ENCODE peak calls at places on chromosomes 3 and 15, in nine cellular contexts. One of them, this sample, is unnamed.

GRCh38 chr3:47004369-47005211 is 25.1 kb downstream of the NBEAL2 start:
- DNase-seq in stimulated activated CD4-positive, alpha-beta T cell treated with anti-CD3 and anti-CD28 coated beads, Interleukin-1b, Interleukin-23, amount 100 ng/mL, for 48 hours: peak; percentile 3
- DNase-seq in NCI-H1105 treated with DMSO at 0.1 percent for 48 hours: no peak
- DNase-seq in activated CD4-positive, alpha-beta memory T cell treated with anti-CD3 and anti-CD28 coated beads for 36 hours: no peak
- DNase-seq in AG04450: no peak
- DNase-seq in psoas muscle: peak; percentile 47
- DNase-seq in MV-4-11: no peak
- DNase-seq in cardiac muscle cell: no peak
- DNase-seq in NCI-H1092 treated with DMSO at 0.1 percent for 48 hours: no peak
- DNase-seq in this sample: no peak

GRCh38 chr3:67048716-67049076 is 50.6 kb downstream of the KBTBD8 start:
- DNase-seq in MV-4-11: no peak
- DNase-seq in NCI-H1105 treated with DMSO at 0.1 percent for 48 hours: peak; percentile 44
- DNase-seq in stimulated activated CD4-positive, alpha-beta T cell treated with anti-CD3 and anti-CD28 coated beads, Interleukin-1b, Interleukin-23, amount 100 ng/mL, for 48 hours: no peak
- DNase-seq in NCI-H1092 treated with DMSO at 0.1 percent for 48 hours: no peak
- DNase-seq in psoas muscle: no peak
- DNase-seq in AG04450: no peak
- DNase-seq in cardiac muscle cell: no peak
- DNase-seq in activated CD4-positive, alpha-beta memory T cell treated with anti-CD3 and anti-CD28 coated beads for 36 hours: no peak
- DNase-seq in this sample: no peak

GRCh38 chr3:131217296-131217741 is 164.3 kb upstream of the NUDT16 start:
- DNase-seq in AG04450: no peak
- DNase-seq in NCI-H1105 treated with DMSO at 0.1 percent for 48 hours: peak; percentile 9
- DNase-seq in psoas muscle: no peak
- DNase-seq in cardiac muscle cell: peak; percentile 71
- DNase-seq in stimulated activated CD4-positive, alpha-beta T cell treated with anti-CD3 and anti-CD28 coated beads, Interleukin-1b, Interleukin-23, amount 100 ng/mL, for 48 hours: no peak
- DNase-seq in activated CD4-positive, alpha-beta memory T cell treated with anti-CD3 and anti-CD28 coated beads for 36 hours: no peak
- DNase-seq in MV-4-11: no peak
- DNase-seq in NCI-H1092 treated with DMSO at 0.1 percent for 48 hours: no peak
- DNase-seq in this sample: no peak

GRCh38 chr15:55907797-55908196 is 85.6 kb downstream of the NEDD4 start:
- DNase-seq in MV-4-11: no peak
- DNase-seq in activated CD4-positive, alpha-beta memory T cell treated with anti-CD3 and anti-CD28 coated beads for 36 hours: no peak
- DNase-seq in psoas muscle: no peak
- DNase-seq in stimulated activated CD4-positive, alpha-beta T cell treated with anti-CD3 and anti-CD28 coated beads, Interleukin-1b, Interleukin-23, amount 100 ng/mL, for 48 hours: no peak
- DNase-seq in cardiac muscle cell: peak; percentile 87
- DNase-seq in NCI-H1092 treated with DMSO at 0.1 percent for 48 hours: no peak
- DNase-seq in AG04450: peak; percentile 92
- DNase-seq in NCI-H1105 treated with DMSO at 0.1 percent for 48 hours: no peak
- DNase-seq in this sample: no peak

GRCh38 chr15:91890614-91891013 is 37.1 kb downstream of the SLCO3A1 start:
- DNase-seq in activated CD4-positive, alpha-beta memory T cell treated with anti-CD3 and anti-CD28 coated beads for 36 hours: no peak
- DNase-seq in AG04450: no peak
- DNase-seq in cardiac muscle cell: peak; percentile 12
- DNase-seq in stimulated activated CD4-positive, alpha-beta T cell treated with anti-CD3 and anti-CD28 coated beads, Interleukin-1b, Interleukin-23, amount 100 ng/mL, for 48 hours: no peak
- DNase-seq in MV-4-11: no peak
- DNase-seq in NCI-H1092 treated with DMSO at 0.1 percent for 48 hours: no peak
- DNase-seq in NCI-H1105 treated with DMSO at 0.1 percent for 48 hours: no peak
- DNase-seq in psoas muscle: no peak
- DNase-seq in this sample: no peak

GRCh38 chr3:186783731-186784515 is 546 bp downstream of the EIF4A2 start:
- DNase-seq in MV-4-11: peak; percentile 43
- DNase-seq in psoas muscle: peak; percentile 94
- DNase-seq in stimulated activated CD4-positive, alpha-beta T cell treated with anti-CD3 and anti-CD28 coated beads, Interleukin-1b, Interleukin-23, amount 100 ng/mL, for 48 hours: peak; percentile 78
- DNase-seq in cardiac muscle cell: peak; percentile 82
- DNase-seq in NCI-H1105 treated with DMSO at 0.1 percent for 48 hours: peak; percentile 59
- DNase-seq in activated CD4-positive, alpha-beta memory T cell treated with anti-CD3 and anti-CD28 coated beads for 36 hours: peak; percentile 83
- DNase-seq in AG04450: no peak
- DNase-seq in NCI-H1092 treated with DMSO at 0.1 percent for 48 hours: peak; percentile 51
- DNase-seq in this sample: peak; percentile 28

GRCh38 chr3:158794936-158795518 is 6.8 kb upstream of the MFSD1 start:
- DNase-seq in psoas muscle: no peak
- DNase-seq in activated CD4-positive, alpha-beta memory T cell treated with anti-CD3 and anti-CD28 coated beads for 36 hours: no peak
- DNase-seq in cardiac muscle cell: peak; percentile 63
- DNase-seq in AG04450: no peak
- DNase-seq in stimulated activated CD4-positive, alpha-beta T cell treated with anti-CD3 and anti-CD28 coated beads, Interleukin-1b, Interleukin-23, amount 100 ng/mL, for 48 hours: no peak
- DNase-seq in NCI-H1105 treated with DMSO at 0.1 percent for 48 hours: peak; percentile 82
- DNase-seq in NCI-H1092 treated with DMSO at 0.1 percent for 48 hours: peak; percentile 9
- DNase-seq in MV-4-11: peak; percentile 61
- DNase-seq in this sample: peak; percentile 74

GRCh38 chr3:190131329-190131728 is 10.6 kb upstream of the P3H2 start:
- DNase-seq in activated CD4-positive, alpha-beta memory T cell treated with anti-CD3 and anti-CD28 coated beads for 36 hours: no peak
- DNase-seq in cardiac muscle cell: peak; percentile 81
- DNase-seq in stimulated activated CD4-positive, alpha-beta T cell treated with anti-CD3 and anti-CD28 coated beads, Interleukin-1b, Interleukin-23, amount 100 ng/mL, for 48 hours: no peak
- DNase-seq in psoas muscle: no peak
- DNase-seq in NCI-H1105 treated with DMSO at 0.1 percent for 48 hours: peak; percentile 49
- DNase-seq in MV-4-11: no peak
- DNase-seq in AG04450: no peak
- DNase-seq in NCI-H1092 treated with DMSO at 0.1 percent for 48 hours: no peak
- DNase-seq in this sample: no peak

GRCh38 chr3:22569570-22569969 is 633.6 kb upstream of the UBE2E2 start:
- DNase-seq in activated CD4-positive, alpha-beta memory T cell treated with anti-CD3 and anti-CD28 coated beads for 36 hours: no peak
- DNase-seq in psoas muscle: no peak
- DNase-seq in MV-4-11: no peak
- DNase-seq in AG04450: no peak
- DNase-seq in stimulated activated CD4-positive, alpha-beta T cell treated with anti-CD3 and anti-CD28 coated beads, Interleukin-1b, Interleukin-23, amount 100 ng/mL, for 48 hours: no peak
- DNase-seq in cardiac muscle cell: no peak
- DNase-seq in NCI-H1105 treated with DMSO at 0.1 percent for 48 hours: no peak
- DNase-seq in NCI-H1092 treated with DMSO at 0.1 percent for 48 hours: no peak
- DNase-seq in this sample: no peak

This sample was measured in Kasumi-1.